ENCODE peak calls at places on chromosome 21, in four cellular contexts. W, B, R and U are unnamed samples.

GRCh38 chr21:32248616-32249550 is 30.0 kb downstream of the MIS18A start:
- DNase-seq in W (no peak), B (peak; percentile 4), R (no peak), U (no peak)

GRCh38 chr21:30306821-30307330 is 13.2 kb downstream of the KRTAP26-1 start:
- DNase-seq in W (no peak), B (no peak), R (no peak), U (no peak)

GRCh38 chr21:16070207-16070651 is 340.4 kb downstream of the USP25 start:
- DNase-seq in W (no peak), B (no peak), R (no peak), U (no peak)

GRCh38 chr21:42542196-42542595 is 28.5 kb downstream of the SLC37A1 start:
- DNase-seq in W (no peak), B (no peak), R (no peak), U (no peak)

GRCh38 chr21:41210405-41211040 is 42.6 kb downstream of the BACE2 start:
- DNase-seq in W (no peak), B (peak; percentile 16), R (no peak), U (no peak)

GRCh38 chr21:25583370-25584133 is 23.7 kb downstream of the MRPL39 start:
- DNase-seq in W (no peak), B (no peak), R (no peak), U (no peak)

GRCh38 chr21:37712204-37712934 is 203.9 kb downstream of the KCNJ6 start:
- DNase-seq in W (peak; percentile 50), B (peak; percentile 73), R (peak; percentile 72), U (no peak)

GRCh38 chr21:44535963-44536362 is 4.0 kb downstream of the KRTAP10-1 start:
- DNase-seq in W (no peak), B (no peak), R (no peak), U (no peak)

GRCh38 chr21:33380483-33380998 is 22.7 kb upstream of the IFNGR2 start:
- DNase-seq in W (peak; percentile 97), B (peak; percentile 96), R (peak; percentile 84), U (peak; percentile 62)

GRCh38 chr21:45104560-45104959 is 30.2 kb downstream of the ADARB1 start:
- DNase-seq in W (peak; percentile 34), B (no peak), R (no peak), U (no peak)

GRCh38 chr21:15172963-15173362 is 108.2 kb upstream of the NRIP1 start:
- DNase-seq in W (no peak), B (no peak), R (no peak), U (no peak)

GRCh38 chr21:38367646-38368045 is 110.9 kb downstream of the KCNJ15 start:
- DNase-seq in W (no peak), B (no peak), R (no peak), U (no peak)

GRCh38 chr21:36148886-36149285 is 7.7 kb upstream of the DOP1B start:
- DNase-seq in W (no peak), B (no peak), R (no peak), U (no peak)